ENCODE peak calls at places on chromosomes 16 and 17, in seven cellular contexts. W, P, B, R, O, K and Q are unnamed samples. For H3K4me1, the result is how much of the 10 kb centered on the place peaks cover.

GRCh38 chr16:8956265-8957060 is 7.2 kb downstream of the USP7 start:
- DNase-seq in W (no peak), P (no peak), B (no peak), R (peak), O (no peak), K (no peak), Q (no peak)

GRCh38 chr17:15343749-15344148 is 2.4 kb upstream of the TEKT3 start:
- DNase-seq in W (peak), P (no peak), B (no peak), R (no peak), O (peak), K (no peak), Q (no peak)

GRCh38 chr17:30552994-30553565 is 75.9 kb downstream of the GOSR1 start:
- DNase-seq in W (no peak), P (no peak), B (no peak), R (no peak), O (no peak), K (no peak), Q (no peak)

GRCh38 chr17:76550712-76551615 is 11.1 kb downstream of the PRCD start:
- DNase-seq in W (peak), P (no peak), B (no peak), R (peak), O (no peak), K (no peak), Q (no peak)

GRCh38 chr17:50934161-50934560 is 68.0 kb upstream of the TOB1 start:
- DNase-seq in W (no peak), P (no peak), B (no peak), R (no peak), O (no peak), K (no peak), Q (no peak)

GRCh38 chr16:79805621-79806020 is 205.1 kb upstream of the MAF start:
- DNase-seq in W (no peak), P (no peak), B (no peak), R (no peak), O (no peak), K (no peak), Q (no peak)

GRCh38 chr17:73942668-73943415 is 260.6 kb upstream of the RPL38 start:
- DNase-seq in W (no peak), P (no peak), B (no peak), R (no peak), O (no peak), K (no peak), Q (no peak)

GRCh38 chr17:44844390-44844830 is 3.3 kb upstream of the HIGD1B start:
- DNase-seq in W (no peak), P (no peak), B (peak), R (no peak), O (no peak), K (no peak), Q (no peak)

GRCh38 chr17:40857535-40857934 is 9.5 kb downstream of the KRT12 start:
- DNase-seq in W (no peak), P (no peak), B (no peak), R (no peak), O (no peak), K (no peak), Q (no peak)

GRCh38 chr16:11181889-11182279 is 74.1 kb downstream of the SOCS1 start:
- DNase-seq in W (no peak), P (no peak), B (no peak), R (peak), O (peak), K (peak), Q (no peak)

GRCh38 chr17:74995847-74996246 is 8.4 kb downstream of the CDR2L start:
- DNase-seq in W (no peak), P (no peak), B (no peak), R (no peak), O (no peak), K (no peak), Q (no peak)

GRCh38 chr17:28928061-28928460 is 23.3 kb downstream of the PHF12 start:
- DNase-seq in W (no peak), P (no peak), B (no peak), R (no peak), O (no peak), K (no peak), Q (no peak)

GRCh38 chr16:47617732-47618131 is 156.6 kb downstream of the PHKB start:
- DNase-seq in W (no peak), P (no peak), B (no peak), R (no peak), O (no peak), K (no peak), Q (no peak)

GRCh38 chr17:78998311-78999055 is 11.1 kb downstream of the CANT1 start:
- DNase-seq in W (no peak), P (peak), B (peak), R (peak), O (peak), K (peak), Q (peak)
- TF ChIP-seq POLR2A in W (no peak), P (no peak), B (no peak), R (no peak), O (no peak), K (no peak), Q (no peak)

GRCh38 chr17:37673386-37673785 is 30.1 kb upstream of the DDX52 start:
- DNase-seq in W (no peak), P (no peak), B (no peak), R (no peak), O (no peak), K (no peak), Q (no peak)
- H3K4me1 ChIP-seq in W (under half), P (under half), B (under half), R (under half), O (under half), K (under half), Q (under half)

GRCh38 chr17:12431188-12431587 is 234.5 kb upstream of the MYOCD start:
- DNase-seq in W (no peak), P (no peak), B (no peak), R (no peak), O (no peak), K (no peak), Q (no peak)
- TF ChIP-seq POLR2A in W (no peak), P (no peak), B (no peak), R (no peak), O (no peak), K (no peak), Q (no peak)

GRCh38 chr17:4523946-4524345 is 25.3 kb downstream of the SPNS2 start:
- DNase-seq in W (no peak), P (no peak), B (no peak), R (no peak), O (no peak), K (no peak), Q (no peak)
- H3K4me1 ChIP-seq in W (under half), P (under half), B (half or more), R (under half), O (under half), K (under half), Q (under half)

DNA sequence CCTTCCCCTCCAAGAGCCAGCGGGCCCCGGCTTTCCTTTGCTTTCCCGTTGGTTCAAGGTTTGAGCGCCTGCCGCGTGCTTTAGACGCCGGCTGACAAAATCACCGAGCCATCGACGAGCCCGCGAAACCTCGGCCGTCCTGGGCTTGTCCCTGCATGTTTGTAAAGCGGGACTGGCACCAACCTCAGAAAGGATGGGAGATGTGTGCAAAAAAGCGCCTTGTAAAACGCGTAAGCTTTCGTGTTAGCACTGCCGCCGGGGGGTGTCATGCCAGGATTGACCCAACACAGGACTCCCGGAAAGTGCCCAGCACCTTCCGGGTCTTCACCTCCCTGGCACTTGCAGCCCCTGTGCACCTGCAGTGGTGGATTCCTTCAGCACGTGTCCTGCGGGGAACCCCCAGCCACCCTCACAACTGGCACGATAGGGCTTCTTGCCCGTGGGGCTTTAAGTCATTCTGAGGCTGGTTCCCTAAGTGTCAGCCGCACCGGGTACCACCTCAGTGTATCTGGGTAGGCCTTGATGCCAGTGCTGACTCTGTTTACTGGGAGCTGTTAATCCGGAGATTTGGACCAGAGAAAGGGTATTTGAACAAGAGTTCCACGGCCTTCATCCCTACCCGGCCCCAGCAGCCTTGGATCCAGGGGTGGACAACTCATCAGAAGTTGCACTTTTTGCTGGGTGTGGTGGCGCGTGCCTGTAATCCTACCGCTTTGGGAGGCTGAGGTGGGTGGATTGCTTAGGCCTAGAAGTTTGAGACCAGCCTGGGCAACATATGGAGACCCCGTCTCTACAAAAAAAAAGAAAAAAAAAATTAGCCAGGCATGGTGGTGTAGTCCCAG is 817 bp downstream of the NDUFAF8 start:
- DNase-seq in W (peak), P (no peak), B (no peak), R (no peak), O (no peak), K (no peak), Q (no peak)
- TF ChIP-seq POLR2A in W (no peak), P (no peak), B (no peak), R (no peak), O (no peak), K (peak), Q (no peak)

GRCh38 chr16:67448580-67448979 is 17.7 kb downstream of the HSD11B2 start:
- DNase-seq in W (no peak), P (no peak), B (no peak), R (no peak), O (peak), K (peak), Q (no peak)
- H3K4me1 ChIP-seq in W (under half), P (half or more), B (half or more), R (half or more), O (under half), K (half or more), Q (half or more)